ENCODE peak calls at places on chromosomes 16 and 17, in six cellular contexts. B is CD8-positive, alpha-beta T cell; G is epithelial cell of esophagus; J is GM12864; T is dorsolateral prefrontal cortex; P is cardiac muscle cell. K is an unnamed sample.

GRCh38 chr16:49623501-49624266 is 232.2 kb downstream of the ZNF423 start:
- DNase-seq in B (no peak), G (no peak), J (no peak), T (no peak), P (no peak), K (no peak)

GRCh38 chr16:88552166-88552565 is 18.0 kb upstream of the ZC3H18 start:
- DNase-seq in B (no peak), G (no peak), J (no peak), T (no peak), P (no peak), K (no peak)

GRCh38 chr16:89193021-89193575 is 7.2 kb downstream of the SLC22A31 start:
- DNase-seq in B (no peak), G (peak), J (no peak), T (no peak), P (peak), K (peak)

GRCh38 chr16:48965391-48965790 is 316.2 kb downstream of the CBLN1 start:
- DNase-seq in B (no peak), G (no peak), J (no peak), T (no peak), P (no peak), K (no peak)

GRCh38 chr16:2981177-2981898 is 1.1 kb upstream of the PKMYT1 start:
- DNase-seq in B (no peak), G (no peak), J (no peak), T (no peak), P (peak), K (no peak)

GRCh38 chr17:32673964-32674363 is 187.2 kb downstream of the CDK5R1 start:
- DNase-seq in B (no peak), G (peak), J (no peak), T (no peak), P (no peak), K (no peak)

GRCh38 chr16:5633845-5634440 is 536.3 kb upstream of the EEF2KMT start:
- DNase-seq in B (no peak), G (peak), J (no peak), T (no peak), P (peak), K (no peak)

GRCh38 chr16:48373258-48374050 is 11.8 kb downstream of the SIAH1 start:
- DNase-seq in B (no peak), G (peak), J (no peak), T (no peak), P (no peak), K (peak)

GRCh38 chr17:19287651-19288050 is 50.5 kb downstream of the EPN2 start:
- DNase-seq in B (no peak), G (no peak), J (no peak), T (no peak), P (no peak), K (no peak)

GRCh38 chr17:77086433-77087010 is 54.2 kb upstream of the SEC14L1 start:
- DNase-seq in B (peak), G (peak), J (peak), T (peak), P (peak), K (peak)

GRCh38 chr17:75130059-75130631 is 1.4 kb downstream of the NT5C start:
- DNase-seq in B (peak), G (no peak), J (no peak), T (no peak), P (no peak), K (no peak)

GRCh38 chr17:66941249-66941648 is 23.3 kb upstream of the CACNG4 start:
- DNase-seq in B (no peak), G (no peak), J (no peak), T (no peak), P (no peak), K (no peak)

GRCh38 chr17:48129981-48130380 is 22.4 kb downstream of the SNX11 start:
- DNase-seq in B (no peak), G (no peak), J (no peak), T (no peak), P (no peak), K (no peak)

GRCh38 chr17:76641501-76641900 is 2.1 kb downstream of the ST6GALNAC1 start:
- DNase-seq in B (no peak), G (peak), J (no peak), T (no peak), P (no peak), K (no peak)

GRCh38 chr17:39903158-39903884 is 15.1 kb downstream of the GSDMB start:
- DNase-seq in B (no peak), G (no peak), J (no peak), T (no peak), P (peak), K (peak)

GRCh38 chr16:50841081-50841886 is 99.4 kb downstream of the CYLD start:
- DNase-seq in B (peak), G (peak), J (no peak), T (no peak), P (peak), K (peak)

GRCh38 chr17:48883171-48883570 is 9.4 kb upstream of the ATP5MC1 start:
- DNase-seq in B (no peak), G (no peak), J (no peak), T (no peak), P (no peak), K (no peak)

GRCh38 chr16:87276091-87276561 is 41.1 kb downstream of the C16orf95 start:
- DNase-seq in B (no peak), G (no peak), J (no peak), T (no peak), P (no peak), K (no peak)

GRCh38 chr17:44872131-44872768 is 24.6 kb downstream of the HIGD1B start:
- DNase-seq in B (no peak), G (no peak), J (no peak), T (peak), P (peak), K (peak)

GRCh38 chr16:1715220-1715619 is 9.2 kb downstream of the MAPK8IP3 start:
- DNase-seq in B (no peak), G (no peak), J (no peak), T (no peak), P (no peak), K (no peak)

GRCh38 chr17:63842540-63843386 is at the start of gene SMARCD2:
- DNase-seq in B (peak), G (peak), J (peak), T (peak), P (peak), K (peak)

GRCh38 chr17:28575126-28575795 is 1.4 kb downstream of the ALDOC start:
- DNase-seq in B (no peak), G (no peak), J (no peak), T (no peak), P (no peak), K (no peak)

GRCh38 chr17:18860161-18860972 is 2.4 kb downstream of the PRPSAP2 start:
- DNase-seq in B (no peak), G (peak), J (peak), T (no peak), P (no peak), K (no peak)

GRCh38 chr17:11205656-11206055 is 35.4 kb upstream of the SHISA6 start:
- DNase-seq in B (no peak), G (no peak), J (no peak), T (no peak), P (no peak), K (no peak)
- H3K4me3 ChIP-seq in B (no peak), G (no peak), J (no peak), T (no peak), P (no peak), K (no peak)

DNA sequence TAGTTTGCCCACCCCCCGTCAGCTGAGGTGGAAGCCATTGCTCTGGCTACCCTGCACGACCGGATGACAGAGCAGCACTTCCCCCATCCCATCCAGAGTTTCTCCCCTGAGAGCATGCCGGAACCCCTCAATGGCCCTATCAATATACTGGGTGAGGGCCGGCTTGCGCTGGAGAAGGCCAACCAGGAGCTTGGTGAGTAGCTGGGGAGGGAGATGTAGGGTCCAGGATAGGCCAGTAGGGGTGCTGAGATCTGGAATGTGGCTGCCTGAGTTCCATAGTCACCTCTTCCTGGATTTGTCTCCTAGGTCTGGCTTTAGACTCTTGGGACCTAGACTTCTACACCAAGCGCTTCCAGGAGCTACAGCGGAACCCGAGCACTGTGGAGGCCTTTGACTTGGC is 6.4 kb downstream of the PFAS start:
- DNase-seq in B (no peak), G (no peak), J (no peak), T (no peak), P (no peak), K (no peak)
- TF ChIP-seq CTCF in B (no peak), G (no peak), J (peak), T (no peak), P (peak), K (peak)

GRCh38 chr16:54286067-54286329 is 589 bp downstream of the IRX3 start:
- DNase-seq in B (no peak), G (no peak), J (no peak), T (no peak), P (no peak), K (no peak)

GRCh38 chr16:54284319-54284930 is 2.2 kb downstream of the IRX3 start:
- DNase-seq in B (no peak), G (peak), J (no peak), T (no peak), P (no peak), K (no peak)

GRCh38 chr16:54285414-54286066 is 1.0 kb downstream of the IRX3 start:
- DNase-seq in B (no peak), G (peak), J (no peak), T (no peak), P (peak), K (peak)

GRCh38 chr16:54283735-54284318 is 2.8 kb downstream of the IRX3 start:
- DNase-seq in B (no peak), G (peak), J (no peak), T (no peak), P (peak), K (peak)

GRCh38 chr16:54284931-54285413 is 1.6 kb downstream of the IRX3 start:
- DNase-seq in B (no peak), G (peak), J (no peak), T (no peak), P (peak), K (peak)
- H3K4me3 ChIP-seq in B (no peak), G (peak), J (no peak), T (peak), P (peak), K (peak)

GRCh38 chr16:58497468-58497867 is 2.5 kb upstream of the NDRG4 start:
- DNase-seq in B (no peak), G (no peak), J (no peak), T (no peak), P (no peak), K (no peak)
- TF ChIP-seq CTCF in B (no peak), G (no peak), J (no peak), T (no peak), P (no peak), K (no peak)

GRCh38 chr16:68037820-68038597 is 14.9 kb downstream of the DUS2 start:
- DNase-seq in B (no peak), G (no peak), J (no peak), T (no peak), P (no peak), K (no peak)
- H3K4me3 ChIP-seq in B (no peak), G (no peak), J (peak), T (no peak), P (no peak), K (no peak)